ENCODE peak calls at places on chromosomes 1 and 21, in five cellular contexts. One of them, this sample, is unnamed.

GRCh38 chr1:201904579-201904978 is 15.9 kb downstream of the SHISA4 start:
- DNase-seq in progenitor cell of endocrine pancreas: no peak
- DNase-seq in spleen: no peak
- DNase-seq in RWPE1: peak; percentile 84
- DNase-seq in D721Med: no peak
- DNase-seq in this sample: no peak

GRCh38 chr1:55894521-55894920 is 679.4 kb upstream of the USP24 start:
- DNase-seq in D721Med: no peak
- DNase-seq in spleen: no peak
- DNase-seq in progenitor cell of endocrine pancreas: no peak
- DNase-seq in RWPE1: no peak
- DNase-seq in this sample: no peak

GRCh38 chr1:229223498-229223897 is 47.4 kb upstream of the RAB4A start:
- DNase-seq in spleen: no peak
- DNase-seq in progenitor cell of endocrine pancreas: no peak
- DNase-seq in D721Med: no peak
- DNase-seq in RWPE1: no peak
- DNase-seq in this sample: no peak

GRCh38 chr1:50368179-50369007 is 54.9 kb downstream of the DMRTA2 start:
- DNase-seq in spleen: no peak
- DNase-seq in D721Med: peak; percentile 32
- DNase-seq in progenitor cell of endocrine pancreas: peak; percentile 60
- DNase-seq in RWPE1: peak; percentile 55
- DNase-seq in this sample: no peak

GRCh38 chr1:43987159-43988022 is 4.0 kb upstream of the CCDC24 start:
- DNase-seq in progenitor cell of endocrine pancreas: no peak
- DNase-seq in spleen: no peak
- DNase-seq in D721Med: no peak
- DNase-seq in RWPE1: no peak
- DNase-seq in this sample: no peak

GRCh38 chr21:45544449-45545235 is 2.4 kb upstream of the SLC19A1 start:
- DNase-seq in spleen: peak; percentile 65
- DNase-seq in RWPE1: no peak
- DNase-seq in progenitor cell of endocrine pancreas: no peak
- DNase-seq in D721Med: no peak
- DNase-seq in this sample: no peak

GRCh38 chr1:237953238-237953637 is 62.5 kb upstream of the ZP4 start:
- DNase-seq in RWPE1: no peak
- DNase-seq in D721Med: no peak
- DNase-seq in spleen: no peak
- DNase-seq in progenitor cell of endocrine pancreas: no peak
- DNase-seq in this sample: no peak

GRCh38 chr1:198656500-198656932 is 17.7 kb downstream of the PTPRC start:
- DNase-seq in spleen: peak; percentile 87
- DNase-seq in RWPE1: no peak
- DNase-seq in progenitor cell of endocrine pancreas: no peak
- DNase-seq in D721Med: no peak
- DNase-seq in this sample: no peak

GRCh38 chr1:207993477-207994445 is 82.8 kb upstream of the CD34 start:
- DNase-seq in D721Med: no peak
- DNase-seq in RWPE1: no peak
- DNase-seq in progenitor cell of endocrine pancreas: no peak
- DNase-seq in spleen: no peak
- DNase-seq in this sample: no peak

GRCh38 chr1:6259491-6260362 is 1.2 kb downstream of the GPR153 start:
- DNase-seq in RWPE1: peak; percentile 90
- DNase-seq in spleen: peak; percentile 90
- DNase-seq in progenitor cell of endocrine pancreas: peak; percentile 68
- DNase-seq in D721Med: no peak
- DNase-seq in this sample: peak; percentile 85

GRCh38 chr1:193060938-193061337 is 1.5 kb downstream of the RO60 start:
- DNase-seq in spleen: no peak
- DNase-seq in D721Med: no peak
- DNase-seq in progenitor cell of endocrine pancreas: no peak
- DNase-seq in RWPE1: peak; percentile 24
- DNase-seq in this sample: no peak

GRCh38 chr1:178688244-178688643 is 36.8 kb upstream of the RALGPS2 start:
- DNase-seq in D721Med: no peak
- DNase-seq in spleen: no peak
- DNase-seq in progenitor cell of endocrine pancreas: no peak
- DNase-seq in RWPE1: no peak
- DNase-seq in this sample: no peak

GRCh38 chr1:221439734-221440436 is 302.0 kb downstream of the DUSP10 start:
- DNase-seq in spleen: no peak
- DNase-seq in progenitor cell of endocrine pancreas: no peak
- DNase-seq in RWPE1: peak; percentile 89
- DNase-seq in D721Med: no peak
- DNase-seq in this sample: peak; percentile 11

GRCh38 chr1:23422313-23422877 is 2.2 kb downstream of the TCEA3 start:
- DNase-seq in spleen: peak; percentile 86
- DNase-seq in D721Med: no peak
- DNase-seq in RWPE1: no peak
- DNase-seq in progenitor cell of endocrine pancreas: no peak
- DNase-seq in this sample: no peak

GRCh38 chr1:224929335-224930237 is at the start of gene DNAH14:
- DNase-seq in RWPE1: peak; percentile 64
- DNase-seq in spleen: peak; percentile 89
- DNase-seq in progenitor cell of endocrine pancreas: peak; percentile 77
- DNase-seq in D721Med: no peak
- DNase-seq in this sample: peak; percentile 60

GRCh38 chr1:48753293-48753692 is 23.4 kb downstream of the BEND5 start:
- DNase-seq in spleen: no peak
- DNase-seq in RWPE1: no peak
- DNase-seq in progenitor cell of endocrine pancreas: no peak
- DNase-seq in D721Med: no peak
- DNase-seq in this sample: no peak

GRCh38 chr1:229409616-229410369 is 24.1 kb downstream of the ACTA1 start:
- DNase-seq in progenitor cell of endocrine pancreas: no peak
- DNase-seq in D721Med: no peak
- DNase-seq in RWPE1: no peak
- DNase-seq in spleen: no peak
- DNase-seq in this sample: no peak

GRCh38 chr1:62198781-62199125 is 4.1 kb downstream of the L1TD1 start:
- DNase-seq in RWPE1: no peak
- DNase-seq in spleen: no peak
- DNase-seq in D721Med: no peak
- DNase-seq in progenitor cell of endocrine pancreas: no peak
- DNase-seq in this sample: no peak

GRCh38 chr1:41999884-42000283 is 81.2 kb upstream of the HIVEP3 start:
- DNase-seq in progenitor cell of endocrine pancreas: no peak
- DNase-seq in spleen: no peak
- DNase-seq in D721Med: no peak
- DNase-seq in RWPE1: no peak
- DNase-seq in this sample: no peak
- TF ChIP-seq CTCF in progenitor cell of endocrine pancreas: no peak
- TF ChIP-seq CTCF in spleen: no peak
- TF ChIP-seq CTCF in D721Med: no peak
- TF ChIP-seq CTCF in RWPE1: no peak
- TF ChIP-seq CTCF in this sample: no peak

DNA sequence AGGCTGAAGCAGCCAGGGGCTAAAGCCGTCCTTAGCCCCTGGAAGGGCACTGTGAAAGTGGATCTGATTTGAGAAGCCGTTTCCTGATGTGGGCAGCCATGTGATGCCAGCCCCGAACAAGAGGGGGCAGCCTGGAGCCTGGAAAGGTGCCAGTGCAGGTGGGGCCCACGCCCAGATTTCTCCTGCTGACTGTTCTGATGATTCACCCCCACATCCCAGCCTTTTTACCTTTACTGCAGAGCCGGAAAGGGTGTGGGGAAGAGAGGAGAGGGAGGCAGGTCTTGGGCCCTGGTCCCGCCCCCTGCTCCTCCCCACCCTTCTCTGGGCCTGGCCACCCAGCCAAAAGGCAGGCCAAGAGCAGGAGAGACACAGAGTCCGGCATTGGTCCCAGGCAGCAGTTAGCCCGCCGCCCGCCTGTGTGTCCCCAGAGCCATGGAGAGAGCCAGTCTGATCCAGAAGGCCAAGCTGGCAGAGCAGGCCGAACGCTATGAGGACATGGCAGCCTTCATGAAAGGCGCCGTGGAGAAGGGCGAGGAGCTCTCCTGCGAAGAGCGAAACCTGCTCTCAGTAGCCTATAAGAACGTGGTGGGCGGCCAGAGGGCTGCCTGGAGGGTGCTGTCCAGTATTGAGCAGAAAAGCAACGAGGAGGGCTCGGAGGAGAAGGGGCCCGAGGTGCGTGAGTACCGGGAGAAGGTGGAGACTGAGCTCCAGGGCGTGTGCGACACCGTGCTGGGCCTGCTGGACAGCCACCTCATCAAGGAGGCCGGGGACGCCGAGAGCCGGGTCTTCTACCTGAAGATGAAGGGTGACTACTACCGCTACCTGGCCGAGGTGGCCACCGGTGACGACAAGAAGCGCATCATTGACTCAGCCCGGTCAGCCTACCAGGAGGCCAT is at the start of gene SFN:
- DNase-seq in D721Med: no peak
- DNase-seq in progenitor cell of endocrine pancreas: no peak
- DNase-seq in RWPE1: peak; percentile 91
- DNase-seq in spleen: peak; percentile 76
- DNase-seq in this sample: peak; percentile 62
- TF ChIP-seq CTCF in D721Med: peak; percentile 5
- TF ChIP-seq CTCF in progenitor cell of endocrine pancreas: peak; percentile 37
- TF ChIP-seq CTCF in RWPE1: peak; percentile 89
- TF ChIP-seq CTCF in spleen: no peak
- TF ChIP-seq CTCF in this sample: peak; percentile 79

DNA sequence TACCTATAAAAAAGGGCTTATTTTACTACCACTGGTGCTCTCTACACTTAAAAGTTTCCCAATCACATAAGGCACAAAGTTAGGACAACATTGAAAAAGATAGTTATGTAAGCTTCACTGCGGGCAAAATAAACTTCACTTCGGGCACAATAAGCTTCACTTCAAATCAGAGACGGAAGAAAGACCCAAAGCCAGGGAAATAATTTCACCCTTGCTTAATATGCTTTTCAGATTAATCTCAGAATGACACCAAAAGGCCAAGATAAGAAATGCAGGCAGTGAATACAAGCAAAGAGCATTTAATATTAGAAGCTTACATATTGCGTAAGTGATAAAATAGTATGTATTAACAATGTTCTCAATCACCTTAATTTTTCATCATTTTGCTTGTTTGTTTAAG is 444.2 kb downstream of the SETD4 start:
- DNase-seq in RWPE1: no peak
- DNase-seq in progenitor cell of endocrine pancreas: no peak
- DNase-seq in D721Med: no peak
- DNase-seq in spleen: no peak
- DNase-seq in this sample: no peak
- TF ChIP-seq CTCF in RWPE1: peak; percentile 43
- TF ChIP-seq CTCF in progenitor cell of endocrine pancreas: peak; percentile 9
- TF ChIP-seq CTCF in D721Med: no peak
- TF ChIP-seq CTCF in spleen: peak; percentile 57
- TF ChIP-seq CTCF in this sample: peak; percentile 14

GRCh38 chr1:188941986-188942385 is 1535.7 kb downstream of the BRINP3 start:
- DNase-seq in progenitor cell of endocrine pancreas: no peak
- DNase-seq in D721Med: no peak
- DNase-seq in RWPE1: no peak
- DNase-seq in spleen: no peak
- DNase-seq in this sample: no peak

GRCh38 chr1:188937965-188938551 is 1539.6 kb downstream of the BRINP3 start:
- DNase-seq in RWPE1: no peak
- DNase-seq in D721Med: no peak
- DNase-seq in spleen: no peak
- DNase-seq in progenitor cell of endocrine pancreas: no peak
- DNase-seq in this sample: no peak
- TF ChIP-seq CTCF in RWPE1: no peak
- TF ChIP-seq CTCF in D721Med: peak; percentile 54
- TF ChIP-seq CTCF in spleen: no peak
- TF ChIP-seq CTCF in progenitor cell of endocrine pancreas: no peak
- TF ChIP-seq CTCF in this sample: no peak

GRCh38 chr21:36707763-36708511 is 9.0 kb downstream of the SIM2 start:
- DNase-seq in D721Med: no peak
- DNase-seq in spleen: no peak
- DNase-seq in progenitor cell of endocrine pancreas: no peak
- DNase-seq in RWPE1: no peak
- DNase-seq in this sample: no peak

GRCh38 chr21:36705679-36706481 is 7.0 kb downstream of the SIM2 start:
- DNase-seq in progenitor cell of endocrine pancreas: no peak
- DNase-seq in RWPE1: no peak
- DNase-seq in spleen: no peak
- DNase-seq in D721Med: no peak
- DNase-seq in this sample: no peak

GRCh38 chr21:36706482-36706852 is 7.6 kb downstream of the SIM2 start:
- DNase-seq in progenitor cell of endocrine pancreas: no peak
- DNase-seq in D721Med: no peak
- DNase-seq in RWPE1: no peak
- DNase-seq in spleen: peak; percentile 14
- DNase-seq in this sample: no peak

GRCh38 chr21:36708512-36709029 is 9.7 kb downstream of the SIM2 start:
- DNase-seq in progenitor cell of endocrine pancreas: no peak
- DNase-seq in D721Med: no peak
- DNase-seq in RWPE1: no peak
- DNase-seq in spleen: peak; percentile 51
- DNase-seq in this sample: no peak

DNA sequence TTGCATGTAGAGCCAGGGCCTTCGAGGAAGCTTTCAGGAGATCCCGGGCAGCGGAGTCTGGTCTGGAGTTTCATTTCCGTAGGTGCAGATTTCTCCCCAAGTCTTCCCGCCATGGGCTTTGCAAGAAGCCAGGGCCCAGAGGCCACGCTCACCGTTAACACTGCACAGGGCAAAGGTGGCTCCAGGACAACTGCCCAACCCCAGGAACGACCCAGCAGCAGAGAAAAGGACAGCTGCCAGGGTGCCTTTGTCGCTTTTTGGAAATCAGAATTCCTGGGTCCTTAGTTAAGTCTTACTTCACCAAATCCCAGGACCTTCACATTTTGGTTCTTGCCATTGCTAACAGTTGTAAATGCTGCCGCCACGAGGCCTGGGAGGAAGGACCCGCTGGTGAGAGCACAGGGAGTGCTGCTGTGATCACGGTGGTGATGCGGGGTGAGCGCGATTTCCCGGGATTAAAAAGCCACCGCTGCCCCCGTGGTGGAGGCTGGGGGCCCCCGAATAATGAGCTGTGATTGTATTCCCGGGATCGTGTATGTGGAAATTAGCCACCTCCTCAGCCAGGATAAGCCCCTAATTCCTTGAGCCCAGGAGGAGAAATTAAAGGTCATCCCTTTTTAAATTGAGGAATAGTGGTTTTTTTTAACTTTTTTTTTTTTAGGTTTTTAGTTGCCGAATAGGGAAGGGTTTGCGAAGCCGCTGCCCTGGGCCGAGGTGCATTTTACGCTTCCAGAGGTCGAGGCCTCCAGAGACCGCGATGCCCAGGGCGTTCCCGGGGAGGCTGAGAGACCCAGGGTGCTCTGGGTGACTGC is 8.2 kb downstream of the SIM2 start:
- DNase-seq in RWPE1: no peak
- DNase-seq in progenitor cell of endocrine pancreas: no peak
- DNase-seq in D721Med: no peak
- DNase-seq in spleen: no peak
- DNase-seq in this sample: no peak
- TF ChIP-seq CTCF in RWPE1: no peak
- TF ChIP-seq CTCF in progenitor cell of endocrine pancreas: no peak
- TF ChIP-seq CTCF in D721Med: no peak
- TF ChIP-seq CTCF in spleen: no peak
- TF ChIP-seq CTCF in this sample: no peak